ENCODE peak calls at places on chromosome 16, in nine cellular contexts. F, P, K, J, I, C, E, O and U are unnamed samples.

GRCh38 chr16:31199430-31200041 is 3.0 kb downstream of the PYCARD start:
- DNase-seq in F (no peak), K (no peak), I (no peak), P (no peak), J (no peak), E (no peak), C (no peak), O (no peak), U (no peak)

GRCh38 chr16:19507882-19508281 is 14.0 kb downstream of the GDE1 start:
- DNase-seq in P (no peak), K (no peak), C (no peak), F (no peak), E (no peak), O (no peak), I (no peak), J (no peak), U (no peak)

GRCh38 chr16:73124665-73125064 is 76.7 kb upstream of the ZFHX3 start:
- DNase-seq in O (no peak), I (no peak), P (no peak), J (no peak), F (no peak), K (no peak), E (no peak), C (no peak), U (no peak)

GRCh38 chr16:84548971-84549844 is 44.7 kb upstream of the MEAK7 start:
- DNase-seq in P (no peak), O (no peak), E (no peak), C (no peak), I (no peak), F (no peak), J (no peak), K (no peak), U (no peak)

GRCh38 chr16:46961373-46962353 is 11.8 kb downstream of the DNAJA2 start:
- DNase-seq in O (no peak), P (no peak), C (peak; percentile 5), J (no peak), E (no peak), F (no peak), K (no peak), I (no peak), U (peak; percentile 24)

GRCh38 chr16:53754938-53755910 is 51.3 kb downstream of the FTO start:
- DNase-seq in O (no peak), F (peak; percentile 62), P (no peak), J (peak; percentile 86), E (peak; percentile 70), I (peak; percentile 65), C (no peak), K (no peak), U (no peak)

GRCh38 chr16:70658921-70659320 is 12.6 kb downstream of the IL34 start:
- DNase-seq in C (no peak), P (no peak), O (no peak), J (no peak), F (no peak), I (no peak), K (no peak), E (no peak), U (no peak)

GRCh38 chr16:14491831-14492529 is 138.1 kb downstream of the PARN start:
- DNase-seq in I (no peak), E (no peak), O (no peak), K (no peak), F (no peak), P (no peak), C (no peak), J (no peak), U (no peak)

GRCh38 chr16:84917492-84917891 is 93.8 kb downstream of the ZDHHC7 start:
- DNase-seq in K (no peak), E (no peak), O (no peak), J (no peak), C (no peak), I (no peak), F (no peak), P (no peak), U (no peak)

GRCh38 chr16:85187886-85188285 is 75.6 kb upstream of the CIBAR2 start:
- DNase-seq in E (no peak), I (no peak), P (no peak), F (no peak), J (no peak), O (no peak), C (no peak), K (no peak), U (no peak)

GRCh38 chr16:14028207-14028606 is 42.9 kb upstream of the MRTFB start:
- DNase-seq in E (no peak), I (no peak), F (no peak), K (no peak), C (peak; percentile 57), O (no peak), J (no peak), P (no peak), U (no peak)

DNA sequence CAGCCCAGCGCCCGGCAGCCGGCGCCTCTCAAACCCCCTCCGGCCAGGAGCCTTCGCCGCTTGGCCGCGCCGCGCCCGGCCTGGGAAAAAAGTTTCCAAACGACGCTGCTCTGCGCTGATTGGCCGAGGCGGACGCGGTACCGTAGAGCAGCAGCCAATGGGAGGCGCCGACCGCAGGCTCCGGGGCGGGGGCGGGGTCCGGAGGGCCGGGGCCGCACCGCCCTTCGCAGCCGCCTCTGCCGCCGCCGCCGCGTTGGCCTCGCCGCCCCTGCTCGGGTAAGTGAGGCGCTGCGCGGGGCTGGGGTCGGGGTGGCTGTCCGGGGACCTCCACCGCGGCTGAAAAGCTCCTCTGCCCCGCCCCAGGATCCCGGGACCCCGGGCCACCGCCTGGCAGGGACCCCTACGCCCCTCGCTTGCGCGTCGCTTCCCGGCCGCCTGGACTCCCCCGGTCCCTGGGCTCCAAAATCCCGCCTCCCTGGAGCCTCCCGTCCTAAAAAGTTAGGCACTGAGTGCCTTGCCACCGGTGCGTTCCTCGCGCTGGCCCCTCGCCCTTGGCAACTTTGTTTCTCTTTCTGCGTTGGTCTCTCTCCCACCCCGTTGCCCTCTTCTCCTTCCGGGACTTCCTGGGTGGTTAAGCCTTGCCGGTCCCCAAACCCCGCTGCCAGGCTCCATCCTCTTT is at the start of gene NDE1:
- DNase-seq in E (peak; percentile 90), K (peak; percentile 90), F (peak; percentile 93), C (peak; percentile 99), J (peak; percentile 91), O (peak; percentile 95), P (peak; percentile 95), I (peak; percentile 94), U (peak; percentile 89)
- TF ChIP-seq POLR2A in E (peak; percentile 38), K (peak; percentile 32), F (peak; percentile 48), C (no peak), J (peak; percentile 56), O (peak; percentile 83), P (peak; percentile 74), I (no peak), U (peak; percentile 48)

GRCh38 chr16:87951550-87952538 is 610 bp downstream of the BANP start:
- DNase-seq in J (no peak), F (no peak), K (no peak), O (no peak), E (no peak), P (peak; percentile 56), C (no peak), I (no peak), U (no peak)
- TF ChIP-seq POLR2A in J (no peak), F (no peak), K (no peak), O (no peak), E (peak; percentile 29), P (no peak), C (no peak), I (no peak), U (peak; percentile 41)

GRCh38 chr16:56282455-56282854 is 91.2 kb downstream of the GNAO1 start:
- DNase-seq in F (no peak), P (no peak), J (no peak), I (no peak), K (no peak), C (no peak), O (no peak), E (no peak), U (no peak)

GRCh38 chr16:56279132-56279531 is 87.8 kb downstream of the GNAO1 start:
- DNase-seq in O (no peak), F (no peak), E (no peak), K (no peak), P (no peak), J (no peak), I (peak; percentile 29), C (no peak), U (no peak)

GRCh38 chr16:56281256-56281805 is 90.0 kb downstream of the GNAO1 start:
- DNase-seq in K (peak; percentile 36), E (no peak), I (no peak), J (no peak), C (no peak), F (no peak), P (no peak), O (no peak), U (no peak)

GRCh38 chr16:56278196-56278855 is 87.0 kb downstream of the GNAO1 start:
- DNase-seq in F (no peak), O (no peak), C (peak; percentile 65), J (no peak), K (no peak), E (no peak), I (no peak), P (no peak), U (no peak)

DNA sequence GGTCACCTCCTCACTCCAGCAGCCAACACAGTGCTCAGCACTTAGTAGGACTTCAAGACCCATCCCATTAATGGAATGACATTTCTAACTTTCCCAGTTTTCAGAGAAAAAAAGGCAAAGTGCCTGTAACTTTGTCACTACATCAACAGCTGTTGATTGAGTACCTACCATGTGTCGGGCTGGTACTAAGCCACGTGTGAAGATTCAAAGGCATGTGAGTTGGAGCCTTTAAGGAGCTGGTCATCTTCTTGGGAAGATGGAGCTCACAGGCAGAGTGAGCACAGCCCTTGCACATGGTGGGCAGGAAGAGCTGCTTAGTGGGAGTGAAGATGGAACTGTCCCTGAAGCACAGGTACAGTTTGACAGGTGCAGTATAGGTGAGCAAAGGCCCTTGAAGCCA is 88.6 kb downstream of the GNAO1 start:
- DNase-seq in C (no peak), E (no peak), K (no peak), F (no peak), O (no peak), I (no peak), J (no peak), P (no peak), U (no peak)
- TF ChIP-seq POLR2A in C (no peak), E (no peak), K (no peak), F (no peak), O (no peak), I (no peak), J (no peak), P (no peak), U (no peak)

DNA sequence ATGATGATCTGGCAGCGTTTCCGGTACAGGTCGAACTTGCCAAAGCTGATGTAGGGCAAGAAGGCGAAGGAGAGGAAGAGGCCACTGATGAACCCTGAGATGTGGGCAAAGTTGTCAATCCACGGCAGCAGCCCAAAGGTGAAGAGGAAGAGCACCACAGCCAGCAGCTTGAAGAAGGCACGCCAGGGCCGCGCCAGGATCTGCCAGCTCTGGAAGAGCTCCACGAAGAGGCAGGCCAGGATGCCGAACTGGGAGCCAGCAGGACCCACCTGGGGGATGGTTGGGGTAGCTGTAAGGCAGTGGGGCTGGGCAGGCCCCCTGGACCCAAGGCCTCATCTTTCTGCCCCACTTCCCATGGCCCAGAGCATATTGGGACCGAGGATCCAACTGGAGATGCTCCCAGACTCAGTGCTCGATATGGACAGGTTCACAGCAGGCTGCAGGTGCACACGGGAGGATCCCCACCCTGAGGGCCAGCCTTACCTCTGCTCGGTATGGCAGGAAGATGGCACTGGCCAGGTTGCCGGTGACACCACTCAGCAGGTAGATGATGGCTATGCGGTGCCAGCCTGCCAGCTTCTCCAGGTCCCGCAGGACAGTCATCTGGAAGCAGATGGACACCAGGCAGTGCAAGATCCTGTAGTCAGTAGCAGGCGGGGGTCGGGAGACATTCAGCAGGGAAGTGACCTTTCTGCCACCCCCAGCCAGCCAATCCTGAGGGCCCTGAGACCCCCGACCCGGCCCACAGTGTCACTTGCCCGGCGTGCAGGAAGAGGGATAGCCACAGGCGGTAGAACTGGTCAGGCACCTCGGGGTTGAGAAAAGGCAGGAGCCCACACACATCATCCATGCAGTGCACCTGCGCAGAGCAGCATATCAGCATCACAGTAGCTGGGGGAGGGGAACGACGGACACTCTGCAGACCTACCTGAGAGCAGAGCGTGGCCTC is 5.1 kb downstream of the SNRNP25 start:
- DNase-seq in E (no peak), J (no peak), P (no peak), K (no peak), I (no peak), F (no peak), C (no peak), O (no peak), U (no peak)
- TF ChIP-seq POLR2A in E (no peak), J (no peak), P (no peak), K (no peak), I (no peak), F (no peak), C (no peak), O (no peak), U (no peak)